ENCODE peak calls at places on chromosomes 7 and 10, in eight cellular contexts. D is neuronal stem cell; C is heart right ventricle; Q is tibial nerve; H is lower lobe of right lung; Y is endodermal cell; X is CD8-positive, alpha-beta memory T cell; J is A549. W is an unnamed sample.
A peak's percentile ranks its signal among the peaks of the same experiment; 100 is the strongest.

GRCh38 chr7:8295638-8296361 is 33.8 kb upstream of the ICA1 start:
- DNase-seq in D (peak; percentile 72), C (peak; percentile 53), Q (peak; percentile 34), H (no peak), Y (peak; percentile 62), X (peak; percentile 36), J (peak; percentile 89), W (peak; percentile 64)

GRCh38 chr10:30454744-30455498 is 20.9 kb downstream of the MAP3K8 start:
- DNase-seq in D (no peak), C (no peak), Q (no peak), H (no peak), Y (no peak), X (no peak), J (no peak), W (no peak)

GRCh38 chr7:7104971-7105370 is 77.4 kb upstream of the C1GALT1 start:
- DNase-seq in D (no peak), C (no peak), Q (no peak), H (no peak), Y (no peak), X (no peak), J (no peak), W (no peak)

GRCh38 chr7:835491-836401 is 3.5 kb downstream of the SUN1 start:
- DNase-seq in D (no peak), C (no peak), Q (no peak), H (peak; percentile 18), Y (no peak), X (no peak), J (no peak), W (peak; percentile 75)

GRCh38 chr7:143958781-143959180 is 4.1 kb downstream of the OR2F1 start:
- DNase-seq in D (no peak), C (no peak), Q (no peak), H (no peak), Y (no peak), X (no peak), J (no peak), W (no peak)

GRCh38 chr7:129702316-129702715 is 90.8 kb downstream of the NRF1 start:
- DNase-seq in D (no peak), C (no peak), Q (no peak), H (no peak), Y (no peak), X (no peak), J (no peak), W (no peak)

GRCh38 chr7:141071260-141071854 is 2.5 kb upstream of the TMEM178B start:
- DNase-seq in D (peak; percentile 74), C (peak; percentile 37), Q (no peak), H (no peak), Y (peak; percentile 87), X (no peak), J (peak; percentile 34), W (no peak)

GRCh38 chr7:80018941-80019808 is 115.5 kb upstream of the GNAI1 start:
- DNase-seq in D (peak; percentile 71), C (peak; percentile 5), Q (no peak), H (peak; percentile 26), Y (peak; percentile 80), X (peak; percentile 52), J (peak; percentile 59), W (peak; percentile 49)

GRCh38 chr7:85602196-85602595 is 415.3 kb upstream of the SEMA3D start:
- DNase-seq in D (no peak), C (no peak), Q (no peak), H (no peak), Y (no peak), X (no peak), J (no peak), W (no peak)

GRCh38 chr7:47738563-47739166 is 156.8 kb upstream of the TNS3 start:
- DNase-seq in D (no peak), C (no peak), Q (no peak), H (no peak), Y (no peak), X (no peak), J (no peak), W (no peak)

GRCh38 chr10:3754727-3755439 is 30.1 kb downstream of the KLF6 start:
- DNase-seq in D (no peak), C (no peak), Q (no peak), H (no peak), Y (peak; percentile 39), X (no peak), J (peak; percentile 84), W (peak; percentile 97)

GRCh38 chr10:10092581-10092980 is 925.1 kb upstream of the CELF2 start:
- DNase-seq in D (peak; percentile 43), C (no peak), Q (no peak), H (no peak), Y (peak; percentile 61), X (no peak), J (no peak), W (no peak)

GRCh38 chr7:114081606-114082425 is 163.0 kb upstream of the PPP1R3A start:
- DNase-seq in D (peak; percentile 39), C (no peak), Q (peak; percentile 56), H (no peak), Y (peak; percentile 53), X (no peak), J (peak; percentile 54), W (no peak)

GRCh38 chr10:119178371-119179119 is at the start of gene PRDX3:
- DNase-seq in D (peak; percentile 86), C (peak; percentile 93), Q (peak; percentile 90), H (peak; percentile 96), Y (peak; percentile 97), X (peak; percentile 88), J (peak; percentile 92), W (peak; percentile 83)

GRCh38 chr7:506391-506831 is 13.2 kb downstream of the PDGFA start:
- DNase-seq in D (no peak), C (no peak), Q (no peak), H (peak; percentile 43), Y (no peak), X (no peak), J (no peak), W (no peak)

GRCh38 chr7:135377171-135377570 is 132.7 kb downstream of the CNOT4 start:
- DNase-seq in D (no peak), C (no peak), Q (no peak), H (no peak), Y (no peak), X (no peak), J (no peak), W (no peak)

GRCh38 chr7:154373951-154374350 is 321.8 kb downstream of the DPP6 start:
- DNase-seq in D (no peak), C (no peak), Q (no peak), H (no peak), Y (no peak), X (no peak), J (no peak), W (no peak)

GRCh38 chr7:145644426-145645154 is 472.0 kb upstream of the CNTNAP2 start:
- DNase-seq in D (no peak), C (no peak), Q (no peak), H (no peak), Y (no peak), X (no peak), J (peak; percentile 4), W (no peak)

GRCh38 chr7:31100445-31100844 is 48.3 kb downstream of the ADCYAP1R1 start:
- DNase-seq in D (no peak), C (no peak), Q (no peak), H (no peak), Y (no peak), X (no peak), J (no peak), W (peak; percentile 25)

GRCh38 chr7:100606313-100606712 is 4.2 kb downstream of the PCOLCE start:
- DNase-seq in D (no peak), C (no peak), Q (no peak), H (no peak), Y (no peak), X (no peak), J (no peak), W (no peak)

GRCh38 chr10:116402858-116403257 is 24.8 kb upstream of the PNLIPRP3 start:
- DNase-seq in D (no peak), C (no peak), Q (no peak), H (no peak), Y (no peak), X (no peak), J (no peak), W (no peak)

GRCh38 chr10:58981846-58982245 is 194.6 kb upstream of the PHYHIPL start:
- DNase-seq in D (peak; percentile 74), C (no peak), Q (no peak), H (no peak), Y (peak; percentile 85), X (no peak), J (no peak), W (no peak)

GRCh38 chr7:12458520-12459131 is 55.0 kb upstream of the VWDE start:
- DNase-seq in D (peak; percentile 20), C (no peak), Q (no peak), H (no peak), Y (no peak), X (peak; percentile 12), J (peak; percentile 41), W (no peak)

GRCh38 chr10:110366641-110367040 is 61.9 kb upstream of the SMNDC1 start:
- DNase-seq in D (no peak), C (no peak), Q (no peak), H (no peak), Y (no peak), X (no peak), J (no peak), W (no peak)
- H3K4me1 ChIP-seq in D (no peaks in the 10 kb centered on the region), C (no peaks in the 10 kb centered on the region), Q (no peaks in the 10 kb centered on the region), H (no peaks in the 10 kb centered on the region), Y (no peaks in the 10 kb centered on the region), X (no peaks in the 10 kb centered on the region), J (peaks cover 37% of the 10 kb centered on the region), W (peaks cover 34% of the 10 kb centered on the region)

GRCh38 chr7:1868400-1869165 is 198.5 kb downstream of the ELFN1 start:
- DNase-seq in D (no peak), C (no peak), Q (no peak), H (no peak), Y (no peak), X (no peak), J (no peak), W (no peak)
- H3K4me1 ChIP-seq in D (peaks cover 12% of the 10 kb centered on the region), C (no peaks in the 10 kb centered on the region), Q (no peaks in the 10 kb centered on the region), H (no peaks in the 10 kb centered on the region), Y (no peaks in the 10 kb centered on the region), X (no peaks in the 10 kb centered on the region), J (no peaks in the 10 kb centered on the region), W (no peaks in the 10 kb centered on the region)

GRCh38 chr7:44377681-44378421 is 52.5 kb upstream of the CAMK2B start:
- DNase-seq in D (no peak), C (no peak), Q (no peak), H (no peak), Y (peak; percentile 51), X (no peak), J (no peak), W (peak; percentile 79)
- H3K4me1 ChIP-seq in D (peaks cover 2% of the 10 kb centered on the region), C (no peaks in the 10 kb centered on the region), Q (peaks cover 21% of the 10 kb centered on the region), H (no peaks in the 10 kb centered on the region), Y (no peaks in the 10 kb centered on the region), X (no peaks in the 10 kb centered on the region), J (peaks cover 28% of the 10 kb centered on the region), W (peaks cover 17% of the 10 kb centered on the region)

GRCh38 chr10:101061814-101062230 is at the start of gene KAZALD1:
- DNase-seq in D (no peak), C (peak; percentile 83), Q (no peak), H (no peak), Y (no peak), X (no peak), J (no peak), W (no peak)

GRCh38 chr10:101063548-101064414 is 2.0 kb downstream of the KAZALD1 start:
- DNase-seq in D (no peak), C (peak; percentile 42), Q (no peak), H (no peak), Y (peak; percentile 75), X (no peak), J (no peak), W (no peak)

GRCh38 chr10:101063162-101063525 is 1.4 kb downstream of the KAZALD1 start:
- DNase-seq in D (no peak), C (no peak), Q (no peak), H (no peak), Y (no peak), X (no peak), J (no peak), W (no peak)

GRCh38 chr10:101060951-101061813 is 607 bp upstream of the KAZALD1 start:
- DNase-seq in D (peak; percentile 97), C (peak; percentile 97), Q (peak; percentile 88), H (peak; percentile 98), Y (peak; percentile 98), X (no peak), J (peak; percentile 95), W (peak; percentile 86)

GRCh38 chr10:101062231-101063161 is 707 bp downstream of the KAZALD1 start:
- DNase-seq in D (peak; percentile 76), C (peak; percentile 50), Q (peak; percentile 28), H (peak; percentile 79), Y (peak; percentile 93), X (peak; percentile 43), J (peak; percentile 75), W (no peak)
- H3K4me1 ChIP-seq in D (peaks cover 35% of the 10 kb centered on the region), C (peaks cover 63% of the 10 kb centered on the region), Q (peaks cover 70% of the 10 kb centered on the region), H (peaks cover 63% of the 10 kb centered on the region), Y (peaks cover 5% of the 10 kb centered on the region), X (peaks cover 36% of the 10 kb centered on the region), J (peaks cover 43% of the 10 kb centered on the region), W (peaks cover 7% of the 10 kb centered on the region)